ENCODE peak calls at places on chromosomes 5 and 9, in seven cellular contexts. M is LoVo; Q is stimulated activated naive CD8-positive, alpha-beta T cell treated with anti-CD3 and anti-CD28 coated beads, Interleukin-15, amount 100 ng/mL, for 72 hours; L is Peyer's patch; J is frontal cortex; Z is lung microvascular endothelial cell; C is NCI-H2029. R is an unnamed sample.

GRCh38 chr5:43802651-43803050 is 199.7 kb downstream of the NNT start:
- DNase-seq in J (no peak), L (no peak), Q (no peak), Z (no peak), M (no peak), C (no peak), R (no peak)

GRCh38 chr5:9898319-9898718 is 268.2 kb upstream of the TAS2R1 start:
- DNase-seq in L (no peak), Q (no peak), C (peak; percentile 17), J (peak; percentile 13), M (no peak), Z (no peak), R (peak; percentile 39)

GRCh38 chr5:110865400-110866094 is 126.7 kb downstream of the SLC25A46 start:
- DNase-seq in Q (no peak), C (no peak), L (no peak), J (no peak), Z (peak; percentile 69), M (peak; percentile 24), R (no peak)

GRCh38 chr5:167263185-167263584 is 1028.3 kb upstream of the WWC1 start:
- DNase-seq in Q (no peak), L (no peak), C (no peak), M (no peak), Z (no peak), J (no peak), R (no peak)

GRCh38 chr9:90368241-90368640 is 274.4 kb downstream of the DIRAS2 start:
- DNase-seq in Z (no peak), M (no peak), J (no peak), Q (no peak), C (no peak), L (no peak), R (no peak)

GRCh38 chr5:116534988-116535387 is 39.6 kb downstream of the SEMA6A start:
- DNase-seq in C (no peak), J (no peak), L (no peak), Q (no peak), M (no peak), Z (no peak), R (no peak)

GRCh38 chr5:66660401-66660800 is 64.2 kb downstream of the MAST4 start:
- DNase-seq in Q (no peak), J (no peak), Z (no peak), M (no peak), C (no peak), L (no peak), R (no peak)

GRCh38 chr9:111038336-111039202 is at the start of gene LPAR1:
- DNase-seq in Z (no peak), C (no peak), L (peak; percentile 72), Q (no peak), M (peak; percentile 10), J (peak; percentile 25), R (no peak)

GRCh38 chr5:38885208-38885607 is 39.4 kb downstream of the OSMR start:
- DNase-seq in L (no peak), Z (no peak), M (no peak), C (no peak), J (no peak), Q (no peak), R (no peak)

R was measured in 8988T.